ENCODE peak calls at places on chromosomes 7 and 10, in four cellular contexts. P, G, M and J are unnamed samples.

GRCh38 chr10:28592953-28593352 is 60.0 kb downstream of the WAC start:
- DNase-seq in P (no peak), G (no peak), M (no peak), J (no peak)

GRCh38 chr10:5776150-5776880 is 36.9 kb downstream of the GDI2 start:
- DNase-seq in P (no peak), G (no peak), M (no peak), J (no peak)

GRCh38 chr7:115479448-115479847 is 551.1 kb downstream of the TFEC start:
- DNase-seq in P (no peak), G (no peak), M (no peak), J (no peak)

GRCh38 chr7:129779602-129780256 is 168.2 kb downstream of the NRF1 start:
- DNase-seq in P (peak), G (peak), M (no peak), J (no peak)

GRCh38 chr7:20229652-20230500 is 12.7 kb upstream of the MACC1 start:
- DNase-seq in P (no peak), G (no peak), M (no peak), J (no peak)

GRCh38 chr10:14727389-14727918 is 47.2 kb downstream of the FAM107B start:
- DNase-seq in P (no peak), G (no peak), M (no peak), J (no peak)

GRCh38 chr7:105352018-105352612 is 36.6 kb downstream of the SRPK2 start:
- DNase-seq in P (peak), G (peak), M (peak), J (no peak)

GRCh38 chr7:119232091-119232490 is 1007.6 kb downstream of the ANKRD7 start:
- DNase-seq in P (no peak), G (no peak), M (no peak), J (no peak)

GRCh38 chr10:11716704-11717103 is 25.5 kb upstream of the ECHDC3 start:
- DNase-seq in P (no peak), G (no peak), M (no peak), J (no peak)

GRCh38 chr10:29096303-29096824 is 192.5 kb upstream of the LYZL1 start:
- DNase-seq in P (no peak), G (no peak), M (no peak), J (no peak)

GRCh38 chr10:132304756-132305509 is 2.8 kb downstream of the STK32C start:
- DNase-seq in P (no peak), G (no peak), M (no peak), J (no peak)

GRCh38 chr7:34237493-34237849 is 332.1 kb downstream of the BMPER start:
- DNase-seq in P (no peak), G (no peak), M (no peak), J (no peak)

GRCh38 chr7:84688671-84689070 is 494.1 kb upstream of the SEMA3A start:
- DNase-seq in P (no peak), G (no peak), M (no peak), J (no peak)

GRCh38 chr10:62354941-62355340 is 19.2 kb upstream of the ZNF365 start:
- DNase-seq in P (no peak), G (no peak), M (no peak), J (no peak)

GRCh38 chr10:88731296-88731695 is 25.2 kb downstream of the LIPK start:
- DNase-seq in P (no peak), G (no peak), M (no peak), J (no peak)

GRCh38 chr10:124987788-124988187 is 45.9 kb downstream of the ZRANB1 start:
- DNase-seq in P (no peak), G (no peak), M (no peak), J (no peak)

GRCh38 chr10:60148266-60148840 is 241.3 kb downstream of the ANK3 start:
- DNase-seq in P (no peak), G (no peak), M (no peak), J (no peak)

GRCh38 chr10:97490592-97490991 is 7.6 kb downstream of the MMS19 start:
- DNase-seq in P (no peak), G (no peak), M (peak), J (no peak)

GRCh38 chr10:29408847-29409240 is 120.0 kb downstream of the LYZL1 start:
- DNase-seq in P (no peak), G (no peak), M (no peak), J (no peak)

GRCh38 chr10:114541081-114541833 is 116.8 kb downstream of the ABLIM1 start:
- DNase-seq in P (no peak), G (peak), M (no peak), J (peak)

GRCh38 chr10:33120275-33120674 is 162.2 kb upstream of the ITGB1 start:
- DNase-seq in P (no peak), G (no peak), M (no peak), J (no peak)

GRCh38 chr10:55446603-55447002 is 645.6 kb upstream of the PCDH15 start:
- DNase-seq in P (no peak), G (no peak), M (no peak), J (no peak)